ENCODE peak calls at places on chromosomes 3 and 15, in ten cellular contexts. A is HCT116, V is mammary epithelial cell, T is IMR-90, B is astrocyte, Q is HepG2, J is H1, M is GM23248, L is SK-N-SH, W is MM.1S. P is an unnamed sample. For H4K20me1, the result is how much of the 10 kb centered on the place peaks cover.

GRCh38 chr15:46714959-46715358 is 1002.3 kb upstream of the SEMA6D start:
- DNase-seq in W (peak), B (no peak), T (no peak), A (no peak), M (no peak), Q (no peak), J (no peak), L (no peak), V (no peak), P (no peak)

GRCh38 chr15:70033529-70034140 is 64.1 kb downstream of the TLE3 start:
- DNase-seq in J (no peak), Q (no peak), A (no peak), T (peak), W (no peak), V (peak), M (peak), B (peak), L (peak), P (no peak)

GRCh38 chr3:104388624-104389023 is 978.1 kb upstream of the ALCAM start:
- DNase-seq in L (no peak), Q (no peak), M (no peak), A (no peak), B (peak), V (peak), W (peak), J (no peak), T (peak), P (no peak)

GRCh38 chr3:49456417-49456816 is 13.7 kb upstream of the DAG1 start:
- DNase-seq in W (no peak), B (peak), M (no peak), V (no peak), A (no peak), L (no peak), J (no peak), T (peak), Q (no peak), P (no peak)

GRCh38 chr15:63492541-63493077 is 11.8 kb upstream of the USP3 start:
- DNase-seq in L (no peak), J (no peak), V (no peak), T (peak), W (no peak), A (no peak), B (peak), M (peak), Q (no peak), P (no peak)

GRCh38 chr15:73950479-73951043 is 24.3 kb downstream of the LOXL1 start:
- DNase-seq in Q (no peak), V (no peak), W (no peak), J (no peak), M (peak), A (no peak), T (no peak), B (no peak), L (no peak), P (peak)

GRCh38 chr3:24678441-24678865 is 183.8 kb upstream of the THRB start:
- DNase-seq in W (no peak), M (peak), V (peak), L (no peak), Q (no peak), J (no peak), T (peak), A (no peak), B (peak), P (no peak)

GRCh38 chr15:46280753-46281521 is 646.1 kb downstream of the SQOR start:
- DNase-seq in T (no peak), W (peak), V (no peak), M (no peak), J (no peak), Q (no peak), L (peak), B (no peak), A (no peak), P (peak)

GRCh38 chr3:113590983-113591382 is 58.6 kb downstream of the SIDT1 start:
- DNase-seq in J (no peak), L (no peak), Q (no peak), M (no peak), V (no peak), T (no peak), B (no peak), A (no peak), W (no peak), P (no peak)

GRCh38 chr3:9550999-9551398 is 2.6 kb downstream of the LHFPL4 start:
- DNase-seq in V (no peak), Q (no peak), A (no peak), M (no peak), B (no peak), J (peak), T (no peak), W (no peak), L (no peak), P (no peak)

GRCh38 chr3:9553021-9553948 is at the start of gene LHFPL4:
- DNase-seq in T (no peak), B (no peak), L (peak), Q (no peak), W (no peak), V (no peak), J (no peak), A (no peak), M (no peak), P (no peak)

GRCh38 chr3:9549600-9549999 is 4.0 kb downstream of the LHFPL4 start:
- DNase-seq in J (no peak), B (no peak), Q (no peak), V (no peak), L (no peak), A (no peak), T (no peak), W (no peak), M (no peak), P (no peak)

GRCh38 chr3:9552252-9552999 is 1.2 kb downstream of the LHFPL4 start:
- DNase-seq in T (peak), B (peak), L (peak), W (no peak), A (no peak), J (peak), Q (no peak), M (peak), V (peak), P (no peak)

DNA sequence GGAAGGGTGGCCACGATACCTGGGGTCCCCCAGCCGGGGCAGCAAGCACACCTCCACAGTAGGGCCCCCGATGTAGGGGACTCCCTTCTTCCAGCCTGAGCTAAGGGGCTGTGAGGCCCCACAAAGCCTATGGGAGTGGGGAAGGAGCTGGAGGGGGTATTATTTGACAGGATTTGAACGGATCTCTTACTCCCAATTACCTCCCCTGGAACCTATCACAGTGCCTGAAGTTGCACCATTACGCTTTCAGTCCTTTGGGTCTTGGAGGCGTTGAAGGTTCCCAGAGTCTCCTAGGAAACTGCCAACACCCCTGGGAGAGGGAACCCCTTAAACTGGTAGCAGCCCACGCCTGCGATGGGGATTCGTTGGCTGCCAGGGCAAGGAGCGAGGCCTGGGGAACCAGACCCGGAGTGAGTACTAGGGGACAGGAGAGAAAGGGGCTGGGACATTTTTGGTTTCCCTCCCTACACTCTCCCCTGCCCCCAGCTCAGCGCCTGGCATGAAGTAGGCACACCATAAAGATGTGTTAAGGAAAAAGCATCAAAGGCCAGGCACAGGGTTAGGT is 409 bp upstream of the LHFPL4 start:
- DNase-seq in Q (no peak), B (no peak), T (no peak), W (no peak), J (no peak), L (no peak), V (no peak), M (no peak), A (no peak), P (no peak)
- H3K4me2 ChIP-seq in Q (peak), B (no peak), T (no peak), W (no peak), J (peak), L (no peak), V (peak), M (no peak), A (no peak), P (no peak)

DNA sequence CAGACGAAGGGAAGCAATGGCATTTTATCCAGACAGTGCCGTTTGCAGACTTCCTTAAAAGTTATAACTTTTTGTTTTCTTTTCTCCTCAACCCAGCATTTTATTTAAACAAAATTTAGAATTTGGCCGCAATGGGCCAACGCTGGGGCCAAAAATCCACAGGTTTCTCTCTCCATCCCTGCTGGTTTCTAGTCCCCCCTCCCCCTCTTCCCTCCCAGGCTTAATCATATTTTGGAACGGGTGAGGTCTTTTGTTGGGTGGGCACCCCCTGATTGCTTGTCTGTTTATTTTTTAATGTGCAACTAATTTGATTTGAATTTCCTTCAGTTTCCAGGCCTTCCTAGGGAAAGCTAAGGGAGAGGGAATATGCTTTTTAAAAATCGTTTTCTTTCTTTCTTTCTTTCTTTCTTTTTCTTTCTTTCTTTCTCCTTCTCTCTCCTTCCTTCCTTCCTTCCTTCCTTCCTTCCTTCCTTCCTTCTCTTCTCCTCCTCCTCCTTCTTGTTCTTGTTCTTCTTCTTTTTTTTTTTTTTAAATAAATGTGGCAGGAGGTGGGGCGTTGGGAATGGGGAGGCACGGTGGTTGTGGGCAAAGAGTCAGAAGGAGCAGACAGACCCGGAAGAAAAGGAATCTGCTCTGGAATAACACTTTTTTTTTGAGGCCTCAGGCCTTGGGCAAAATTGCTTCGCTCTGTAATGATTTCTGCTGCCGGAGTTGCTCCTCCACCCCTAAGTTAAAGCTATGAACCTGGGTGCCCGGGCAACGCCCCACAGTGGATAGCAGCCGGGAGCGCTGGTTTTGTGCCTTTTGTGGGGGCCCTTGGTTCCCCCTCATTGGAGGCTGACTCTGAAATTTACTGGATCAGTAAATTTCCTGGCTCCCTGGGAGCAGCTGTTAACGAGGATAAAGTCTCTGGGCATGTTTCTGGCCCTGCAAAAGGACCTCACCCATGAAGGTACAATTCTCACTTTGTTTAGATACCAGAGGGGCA is 1.9 kb downstream of the FNDC3B start:
- DNase-seq in J (no peak), W (no peak), A (no peak), M (peak), T (peak), L (peak), B (peak), Q (no peak), V (peak), P (no peak)
- H4K20me1 ChIP-seq in J (under half), W (under half), A (under half), M (under half), T (under half), L (under half), B (under half), Q (under half), V (under half), P (under half)

GRCh38 chr15:68375191-68375631 is 56.8 kb downstream of the ITGA11 start:
- DNase-seq in W (no peak), B (no peak), J (no peak), Q (no peak), L (no peak), V (no peak), A (no peak), M (no peak), T (no peak), P (no peak)
- H3K4me2 ChIP-seq in W (no peak), B (no peak), J (no peak), Q (no peak), L (no peak), V (no peak), A (no peak), M (no peak), T (no peak), P (no peak)

DNA sequence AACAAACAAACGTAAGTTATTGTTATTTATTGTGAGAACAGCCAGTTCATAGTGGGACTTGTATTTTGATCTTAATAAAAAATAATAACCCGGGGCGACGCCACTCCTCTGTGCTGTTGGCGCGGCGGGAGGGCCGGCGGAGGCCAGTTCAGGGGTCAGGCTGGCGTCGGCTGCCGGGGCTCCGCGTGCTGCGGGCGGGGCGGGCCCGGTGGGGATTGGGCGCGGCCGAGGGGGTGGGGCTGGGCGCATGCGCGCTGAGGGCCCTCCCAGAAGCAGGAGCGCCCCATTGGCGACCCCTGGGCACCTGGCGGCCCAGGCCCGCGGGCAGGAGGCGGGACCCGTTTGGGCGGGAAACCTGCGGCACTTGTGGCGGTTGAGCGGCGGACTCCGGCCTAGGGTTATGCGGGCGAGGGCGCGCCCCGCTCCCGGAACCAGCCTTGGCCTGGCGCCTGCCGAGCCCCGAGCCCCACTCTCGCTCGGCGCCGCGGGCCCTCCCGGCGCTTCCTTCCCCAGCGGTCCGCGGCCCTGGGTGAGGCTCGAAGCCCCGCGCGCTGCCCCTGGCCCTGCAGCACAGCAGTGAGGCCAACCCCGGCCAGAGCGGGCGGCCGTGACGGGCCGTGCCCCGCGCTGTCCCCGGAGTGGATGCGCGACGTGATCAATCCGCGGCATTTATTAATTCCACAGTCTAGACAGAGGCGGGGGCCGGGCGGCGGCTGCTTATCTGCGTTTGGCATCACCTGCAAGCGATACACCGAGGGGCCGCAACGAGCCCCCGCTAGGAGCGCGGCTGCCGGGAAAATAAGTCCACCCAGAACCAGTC is 6.0 kb downstream of the ISL2 start:
- DNase-seq in L (peak), B (no peak), M (no peak), V (no peak), T (no peak), J (no peak), W (no peak), A (no peak), Q (no peak), P (no peak)
- H4K20me1 ChIP-seq in L (under half), B (under half), M (under half), V (under half), T (under half), J (under half), W (under half), A (under half), Q (under half), P (under half)

DNA sequence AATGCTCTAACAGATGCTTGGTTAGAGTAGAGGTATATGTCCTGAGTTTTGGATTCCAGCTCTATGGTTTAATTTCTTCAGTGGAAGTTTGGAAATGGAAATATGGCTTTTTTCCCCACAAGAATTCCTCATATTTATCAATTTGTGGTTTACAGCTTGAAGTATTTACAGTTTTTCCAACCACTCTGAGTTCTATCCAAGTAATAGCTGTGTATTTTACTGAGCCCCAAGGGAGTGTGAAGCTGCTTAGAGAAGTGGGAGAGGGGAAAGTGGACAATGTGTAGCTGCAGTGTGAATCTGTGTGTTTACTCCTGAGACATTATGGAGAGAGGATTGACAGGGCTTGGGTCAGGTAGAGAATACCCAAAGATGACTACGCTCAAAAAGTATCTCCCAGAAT is 54.5 kb downstream of the NEK11 start:
- DNase-seq in A (no peak), L (no peak), T (no peak), Q (no peak), B (peak), V (no peak), W (no peak), J (no peak), M (no peak), P (no peak)
- H3K4me2 ChIP-seq in A (no peak), L (no peak), T (no peak), Q (no peak), B (no peak), V (no peak), W (no peak), J (no peak), M (no peak), P (no peak)

GRCh38 chr3:188164248-188164687 is 10.3 kb downstream of the LPP start:
- DNase-seq in J (no peak), A (peak), L (no peak), W (no peak), M (no peak), B (no peak), V (peak), T (no peak), Q (peak), P (peak)
- H4K20me1 ChIP-seq in J (under half), A (under half), L (half or more), W (under half), M (under half), B (half or more), V (under half), T (half or more), Q (under half), P (under half)

GRCh38 chr3:45026957-45027356 is 854 bp downstream of the CLEC3B start:
- DNase-seq in B (no peak), J (no peak), M (peak), Q (peak), T (peak), A (no peak), L (no peak), V (peak), W (no peak), P (no peak)
- H3K4me2 ChIP-seq in B (no peak), J (no peak), M (peak), Q (no peak), T (no peak), A (no peak), L (no peak), V (no peak), W (no peak), P (no peak)

GRCh38 chr15:68874788-68875187 is 54.1 kb upstream of the ANP32A start:
- DNase-seq in T (no peak), M (no peak), A (no peak), J (no peak), V (no peak), L (no peak), W (no peak), B (no peak), Q (no peak), P (peak)
- H4K20me1 ChIP-seq in T (under half), M (under half), A (under half), J (under half), V (under half), L (under half), W (under half), B (under half), Q (under half), P (under half)